ENCODE peak calls at places on chromosomes 2 and 18, in five cellular contexts. V is AG04450, G is fibroblast of pulmonary artery, H is kidney, J is endodermal cell. R is an unnamed sample.

GRCh38 chr2:203586696-203587095 is 51.6 kb upstream of the RAPH1 start:
- DNase-seq in H (no peak), V (no peak), J (no peak), G (no peak), R (no peak)

GRCh38 chr18:3605562-3606443 is 155.8 kb downstream of the TGIF1 start:
- DNase-seq in V (no peak), J (no peak), H (no peak), G (peak; percentile 64), R (no peak)

GRCh38 chr2:7940120-7940386 is 741.8 kb upstream of the ID2 start:
- DNase-seq in H (no peak), G (no peak), V (no peak), J (no peak), R (no peak)

GRCh38 chr2:38743672-38744398 is 7.3 kb downstream of the SRSF7 start:
- DNase-seq in G (no peak), H (no peak), J (no peak), V (no peak), R (no peak)

GRCh38 chr2:206260427-206261012 is 13.9 kb upstream of the ZDBF2 start:
- DNase-seq in H (no peak), V (no peak), G (peak; percentile 62), J (no peak), R (no peak)

GRCh38 chr2:240214790-240215675 is 74.6 kb upstream of the OTOS start:
- DNase-seq in V (no peak), H (peak; percentile 61), J (no peak), G (no peak), R (no peak)

GRCh38 chr2:216285641-216286156 is 86.6 kb downstream of the MARCHF4 start:
- DNase-seq in G (no peak), H (no peak), J (peak; percentile 70), V (no peak), R (no peak)

GRCh38 chr2:48755473-48755872 is at the start of gene LHCGR:
- DNase-seq in J (peak; percentile 84), V (no peak), H (no peak), G (peak; percentile 7), R (no peak)

GRCh38 chr18:75041586-75041985 is 167.4 kb downstream of the PTGR3 start:
- DNase-seq in V (no peak), G (peak; percentile 46), J (no peak), H (no peak), R (no peak)

GRCh38 chr2:40210968-40211353 is 240.9 kb downstream of the SLC8A1 start:
- DNase-seq in V (no peak), G (no peak), H (no peak), J (no peak), R (no peak)

GRCh38 chr2:40209728-40210127 is 242.2 kb downstream of the SLC8A1 start:
- DNase-seq in V (no peak), H (no peak), J (no peak), G (no peak), R (no peak)

GRCh38 chr2:40210344-40210967 is 241.4 kb downstream of the SLC8A1 start:
- DNase-seq in H (no peak), G (no peak), J (no peak), V (no peak), R (no peak)

GRCh38 chr2:40213616-40214015 is 238.3 kb downstream of the SLC8A1 start:
- DNase-seq in J (no peak), G (no peak), V (no peak), H (no peak), R (no peak)

DNA sequence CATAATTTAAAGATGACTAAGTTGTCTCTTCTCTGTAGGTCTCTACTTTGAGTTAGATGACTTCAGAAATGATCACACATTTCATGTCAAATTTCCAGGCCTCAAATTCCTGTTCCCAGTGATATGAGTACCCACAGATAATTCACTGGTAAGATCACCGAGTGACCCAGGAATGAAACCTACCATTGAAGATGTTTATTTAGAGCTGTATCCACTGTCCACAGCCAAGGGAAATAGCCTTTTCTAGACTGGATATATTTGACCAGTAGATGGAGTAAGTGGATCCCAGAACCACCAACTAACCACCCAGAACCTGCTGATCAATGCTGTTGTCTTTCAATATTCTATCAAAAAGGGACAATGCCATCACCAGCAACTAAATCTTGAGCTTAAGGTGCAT is 238.8 kb downstream of the SLC8A1 start:
- DNase-seq in V (no peak), J (no peak), H (no peak), G (peak; percentile 43), R (no peak)
- TF ChIP-seq CTCF in V (peak; percentile 54), J (peak; percentile 69), H (peak; percentile 44), G (peak; percentile 61), R (peak; percentile 60)

DNA sequence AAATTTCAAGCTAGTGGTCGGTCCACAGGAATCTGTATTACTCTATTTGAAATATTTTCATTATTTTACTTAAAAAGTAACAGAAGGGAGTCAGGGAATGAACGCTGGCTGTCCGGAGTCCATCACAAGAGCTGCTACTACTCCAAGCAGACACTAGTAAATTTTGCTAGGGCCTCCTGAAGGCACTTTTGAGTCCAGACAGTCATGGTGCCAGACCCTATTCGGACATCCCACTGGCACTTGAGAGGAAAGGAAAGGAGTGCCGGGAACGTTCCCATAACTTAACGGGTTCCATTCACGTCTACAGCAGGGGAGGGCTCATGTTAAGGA is 582 bp upstream of the GMCL1 start:
- DNase-seq in V (no peak), H (no peak), G (no peak), J (no peak), R (no peak)
- TF ChIP-seq CTCF in V (no peak), H (no peak), G (no peak), J (no peak), R (no peak)

DNA sequence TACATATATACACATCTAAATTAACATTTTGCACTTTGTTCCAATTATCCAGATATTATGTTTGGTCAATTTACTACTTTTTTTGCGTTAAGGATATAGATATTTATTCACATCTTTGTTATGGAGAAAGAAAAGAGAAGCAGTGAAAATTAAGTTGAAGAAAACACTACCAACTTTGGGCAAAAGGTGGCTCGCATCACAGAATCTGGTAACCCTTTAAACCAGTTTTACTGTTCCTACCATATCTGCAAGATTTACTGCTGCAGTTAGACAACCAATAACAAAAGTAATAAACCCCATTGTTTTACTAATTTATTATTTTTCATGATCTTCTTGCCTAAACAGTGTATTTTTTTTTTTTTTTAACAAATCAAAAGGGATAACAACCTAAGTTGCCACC is 53.6 kb downstream of the SMAD2 start:
- DNase-seq in J (no peak), G (no peak), H (no peak), V (no peak), R (no peak)
- TF ChIP-seq CTCF in J (peak; percentile 63), G (no peak), H (no peak), V (no peak), R (no peak)

GRCh38 chr2:43798300-43798699 is 24.5 kb downstream of the DYNC2LI1 start:
- DNase-seq in J (no peak), G (no peak), V (no peak), H (no peak), R (no peak)
- TF ChIP-seq CTCF in J (peak; percentile 68), G (peak; percentile 25), V (peak; percentile 18), H (no peak), R (peak; percentile 9)

DNA sequence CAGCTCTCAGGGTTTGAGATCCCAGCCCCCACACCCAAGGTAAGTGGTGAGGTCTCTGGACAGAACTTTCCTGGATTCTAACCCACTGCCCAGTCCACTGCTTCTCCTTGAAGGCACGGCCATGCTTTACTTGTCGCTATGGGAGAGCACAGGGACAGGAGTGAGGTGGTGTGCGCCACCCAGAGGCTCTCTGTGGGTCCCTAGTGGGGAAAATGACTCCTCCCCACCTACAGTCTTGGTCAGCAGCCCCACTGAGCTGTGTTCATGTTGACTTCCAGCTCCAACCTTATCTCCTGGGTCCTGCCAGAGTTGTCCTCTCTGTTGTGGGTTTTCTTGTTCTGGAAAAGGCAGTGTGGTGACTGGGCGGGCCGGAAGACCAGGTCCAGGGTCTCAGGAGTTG is 11.1 kb downstream of the TET3 start:
- DNase-seq in G (no peak), J (no peak), H (no peak), V (no peak), R (no peak)
- TF ChIP-seq CTCF in G (no peak), J (peak; percentile 37), H (no peak), V (no peak), R (no peak)

R was measured in BJ.